ENCODE peak calls at places on chromosomes 12 and 14, in five cellular contexts. One of them, this sample, is unnamed.

GRCh38 chr12:26372856-26373255 is 177.5 kb downstream of the SSPN start:
- DNase-seq in endothelial cell of umbilical vein: no peak
- DNase-seq in SK-N-SH: no peak
- DNase-seq in neural progenitor cell: no peak
- DNase-seq in astrocyte: no peak
- DNase-seq in this sample: no peak

GRCh38 chr12:29741342-29742241 is 42.1 kb downstream of the TMTC1 start:
- DNase-seq in SK-N-SH: no peak
- DNase-seq in astrocyte: peak
- DNase-seq in neural progenitor cell: no peak
- DNase-seq in endothelial cell of umbilical vein: peak
- DNase-seq in this sample: no peak

GRCh38 chr12:91991397-91992187 is 154.1 kb downstream of the BTG1 start:
- DNase-seq in neural progenitor cell: no peak
- DNase-seq in SK-N-SH: no peak
- DNase-seq in endothelial cell of umbilical vein: peak
- DNase-seq in astrocyte: peak
- DNase-seq in this sample: no peak

GRCh38 chr12:127811988-127812387 is 455.0 kb upstream of the TMEM132C start:
- DNase-seq in neural progenitor cell: peak
- DNase-seq in SK-N-SH: no peak
- DNase-seq in astrocyte: peak
- DNase-seq in endothelial cell of umbilical vein: no peak
- DNase-seq in this sample: peak

GRCh38 chr12:47808049-47808448 is 11.7 kb downstream of the HDAC7 start:
- DNase-seq in endothelial cell of umbilical vein: peak
- DNase-seq in astrocyte: peak
- DNase-seq in SK-N-SH: peak
- DNase-seq in neural progenitor cell: no peak
- DNase-seq in this sample: peak

GRCh38 chr14:22926316-22926715 is 2.9 kb downstream of the PRMT5 start:
- DNase-seq in SK-N-SH: no peak
- DNase-seq in endothelial cell of umbilical vein: no peak
- DNase-seq in neural progenitor cell: no peak
- DNase-seq in astrocyte: peak
- DNase-seq in this sample: peak

GRCh38 chr14:105123266-105123665 is 45.3 kb downstream of the JAG2 start:
- DNase-seq in SK-N-SH: no peak
- DNase-seq in endothelial cell of umbilical vein: no peak
- DNase-seq in neural progenitor cell: no peak
- DNase-seq in astrocyte: no peak
- DNase-seq in this sample: no peak

GRCh38 chr12:108975024-108975593 is 45.8 kb downstream of the SVOP start:
- DNase-seq in astrocyte: no peak
- DNase-seq in endothelial cell of umbilical vein: no peak
- DNase-seq in neural progenitor cell: no peak
- DNase-seq in SK-N-SH: no peak
- DNase-seq in this sample: no peak

GRCh38 chr12:12403264-12404248 is 46.7 kb downstream of the BORCS5 start:
- DNase-seq in astrocyte: no peak
- DNase-seq in neural progenitor cell: no peak
- DNase-seq in endothelial cell of umbilical vein: peak
- DNase-seq in SK-N-SH: no peak
- DNase-seq in this sample: peak

GRCh38 chr14:99754141-99755067 is 38.8 kb upstream of the EML1 start:
- DNase-seq in SK-N-SH: no peak
- DNase-seq in neural progenitor cell: peak
- DNase-seq in astrocyte: peak
- DNase-seq in endothelial cell of umbilical vein: peak
- DNase-seq in this sample: no peak

GRCh38 chr14:71753976-71754375 is 178.3 kb upstream of the RGS6 start:
- DNase-seq in SK-N-SH: no peak
- DNase-seq in neural progenitor cell: no peak
- DNase-seq in astrocyte: no peak
- DNase-seq in endothelial cell of umbilical vein: no peak
- DNase-seq in this sample: no peak
- H3K4me2 ChIP-seq in SK-N-SH: no peak
- H3K4me2 ChIP-seq in neural progenitor cell: no peak
- H3K4me2 ChIP-seq in astrocyte: no peak
- H3K4me2 ChIP-seq in endothelial cell of umbilical vein: no peak
- H3K4me2 ChIP-seq in this sample: no peak

GRCh38 chr14:24883571-24883970 is 166.4 kb downstream of the STXBP6 start:
- DNase-seq in neural progenitor cell: no peak
- DNase-seq in endothelial cell of umbilical vein: no peak
- DNase-seq in astrocyte: no peak
- DNase-seq in SK-N-SH: no peak
- DNase-seq in this sample: no peak

GRCh38 chr14:24888532-24888931 is 161.4 kb downstream of the STXBP6 start:
- DNase-seq in SK-N-SH: no peak
- DNase-seq in endothelial cell of umbilical vein: no peak
- DNase-seq in neural progenitor cell: no peak
- DNase-seq in astrocyte: no peak
- DNase-seq in this sample: peak

GRCh38 chr14:24887623-24888304 is 162.2 kb downstream of the STXBP6 start:
- DNase-seq in SK-N-SH: no peak
- DNase-seq in endothelial cell of umbilical vein: no peak
- DNase-seq in astrocyte: peak
- DNase-seq in neural progenitor cell: no peak
- DNase-seq in this sample: no peak

GRCh38 chr14:24881496-24881895 is 168.5 kb downstream of the STXBP6 start:
- DNase-seq in astrocyte: no peak
- DNase-seq in endothelial cell of umbilical vein: no peak
- DNase-seq in neural progenitor cell: no peak
- DNase-seq in SK-N-SH: no peak
- DNase-seq in this sample: no peak

DNA sequence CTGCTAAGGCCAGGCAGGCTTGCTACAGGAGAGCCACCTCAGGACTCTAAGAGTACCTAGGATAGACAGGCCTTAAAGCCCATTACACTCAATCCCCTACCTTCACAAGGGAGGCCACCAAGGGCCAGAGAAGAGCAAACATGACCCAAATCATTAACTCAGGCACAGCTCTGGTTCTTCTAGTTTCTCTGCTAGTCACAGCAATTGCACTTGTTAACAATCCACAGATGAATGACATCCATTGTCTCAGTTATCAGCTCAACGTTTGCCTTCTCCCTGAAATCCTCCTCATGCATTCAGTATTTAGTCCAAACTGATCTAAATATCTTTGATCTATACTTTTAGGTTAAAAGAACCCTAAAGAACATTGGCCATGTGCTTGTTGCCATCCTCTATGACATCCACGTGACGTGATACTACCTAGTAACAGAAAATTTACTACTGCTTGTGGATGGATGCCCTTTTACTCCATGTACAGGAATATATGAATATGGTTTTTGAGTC is 164.5 kb downstream of the STXBP6 start:
- DNase-seq in neural progenitor cell: no peak
- DNase-seq in SK-N-SH: no peak
- DNase-seq in endothelial cell of umbilical vein: no peak
- DNase-seq in astrocyte: no peak
- DNase-seq in this sample: no peak
- H3K4me2 ChIP-seq in neural progenitor cell: no peak
- H3K4me2 ChIP-seq in SK-N-SH: no peak
- H3K4me2 ChIP-seq in endothelial cell of umbilical vein: no peak
- H3K4me2 ChIP-seq in astrocyte: no peak
- H3K4me2 ChIP-seq in this sample: no peak

GRCh38 chr12:50181691-50182090 is 14.5 kb upstream of the CERS5 start:
- DNase-seq in SK-N-SH: no peak
- DNase-seq in endothelial cell of umbilical vein: no peak
- DNase-seq in astrocyte: no peak
- DNase-seq in neural progenitor cell: no peak
- DNase-seq in this sample: no peak
- H3K4me2 ChIP-seq in SK-N-SH: no peak
- H3K4me2 ChIP-seq in endothelial cell of umbilical vein: no peak
- H3K4me2 ChIP-seq in astrocyte: no peak
- H3K4me2 ChIP-seq in neural progenitor cell: no peak
- H3K4me2 ChIP-seq in this sample: no peak

DNA sequence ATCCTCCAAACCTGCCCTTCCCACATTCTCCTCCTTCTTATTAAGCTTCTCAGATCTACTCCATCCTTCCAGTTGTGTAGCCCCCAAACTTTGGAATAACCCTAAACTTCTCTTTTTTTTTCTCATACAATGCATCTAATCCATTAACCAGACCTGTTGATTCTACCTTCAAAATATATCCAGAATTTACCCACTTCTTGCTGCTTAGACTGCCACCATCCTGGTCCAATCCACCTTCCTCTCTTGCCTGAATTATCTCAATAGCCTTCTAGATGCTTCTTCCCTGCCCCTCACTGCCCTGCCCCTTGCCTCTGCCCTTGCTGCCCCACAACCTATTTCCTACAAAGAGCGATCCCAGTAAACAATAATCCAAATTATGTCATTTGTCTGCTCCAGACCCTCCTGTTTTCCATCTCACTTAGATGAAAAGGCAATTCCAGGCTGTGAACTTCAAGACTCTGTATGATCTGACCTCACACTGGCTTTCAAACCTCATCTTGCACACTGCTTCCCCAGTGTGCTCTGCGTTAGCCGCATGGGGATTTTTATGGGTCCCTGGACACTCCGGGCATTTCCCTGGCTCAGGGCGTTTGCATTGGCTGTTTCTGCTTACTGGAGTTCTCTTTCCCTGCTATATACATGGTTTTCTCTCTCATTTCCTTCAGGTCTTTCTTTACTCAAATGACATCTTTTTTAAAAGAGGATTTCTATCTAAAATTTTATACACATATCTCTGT is 42.6 kb upstream of the HIF1A start:
- DNase-seq in endothelial cell of umbilical vein: peak
- DNase-seq in SK-N-SH: no peak
- DNase-seq in astrocyte: no peak
- DNase-seq in neural progenitor cell: no peak
- DNase-seq in this sample: peak
- H3K4me2 ChIP-seq in endothelial cell of umbilical vein: no peak
- H3K4me2 ChIP-seq in SK-N-SH: no peak
- H3K4me2 ChIP-seq in astrocyte: no peak
- H3K4me2 ChIP-seq in neural progenitor cell: no peak
- H3K4me2 ChIP-seq in this sample: no peak

DNA sequence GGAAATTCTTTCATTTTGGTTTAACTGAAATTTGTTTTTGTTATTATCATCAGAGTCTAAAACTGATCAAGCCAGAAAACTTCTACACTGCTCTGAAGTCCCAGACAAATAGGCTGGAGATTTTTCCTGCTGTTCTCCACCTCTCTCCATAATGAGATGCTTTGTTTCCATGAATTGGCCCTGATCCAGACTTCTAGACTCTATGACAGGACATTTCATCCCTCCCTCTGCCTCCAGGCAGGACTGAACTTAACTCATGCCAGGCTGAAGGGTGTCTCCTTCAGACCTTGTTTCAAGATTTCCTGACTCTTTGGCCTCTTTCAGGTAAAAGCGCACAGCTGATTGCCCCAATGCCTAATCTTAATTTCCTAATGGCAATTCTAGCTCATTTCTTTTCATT is 69.1 kb upstream of the HOXC13 start:
- DNase-seq in SK-N-SH: no peak
- DNase-seq in neural progenitor cell: no peak
- DNase-seq in astrocyte: no peak
- DNase-seq in endothelial cell of umbilical vein: no peak
- DNase-seq in this sample: no peak
- H3K4me2 ChIP-seq in SK-N-SH: no peak
- H3K4me2 ChIP-seq in neural progenitor cell: no peak
- H3K4me2 ChIP-seq in astrocyte: no peak
- H3K4me2 ChIP-seq in endothelial cell of umbilical vein: no peak
- H3K4me2 ChIP-seq in this sample: no peak